ENCODE peak calls at places on chromosomes 3 and 15, in ten cellular contexts. U is fibroblast of the aortic adventitia, W is stomach, L is cardiac muscle cell, F is glutamatergic neuron, O is sigmoid colon, K is progenitor cell of endocrine pancreas, D is fibroblast of lung, M is tibial nerve, C is GM20000. Z is an unnamed sample.

GRCh38 chr3:107265526-107265925 is 111.7 kb upstream of the CCDC54 start:
- DNase-seq in O (no peak), D (no peak), F (no peak), W (no peak), C (no peak), M (no peak), L (no peak), K (no peak), U (no peak), Z (no peak)

GRCh38 chr3:16013563-16013962 is 160.9 kb upstream of the GALNT15 start:
- DNase-seq in O (no peak), M (no peak), U (peak), K (no peak), F (no peak), D (peak), L (no peak), W (no peak), C (no peak), Z (no peak)

GRCh38 chr3:106830334-106830733 is 546.9 kb upstream of the CCDC54 start:
- DNase-seq in M (no peak), F (no peak), D (no peak), O (no peak), L (no peak), U (no peak), K (no peak), W (no peak), C (no peak), Z (no peak)

GRCh38 chr3:33799202-33799551 is 747 bp downstream of the PDCD6IP start:
- DNase-seq in K (no peak), M (no peak), C (no peak), W (no peak), F (no peak), D (no peak), O (no peak), U (no peak), L (no peak), Z (no peak)

GRCh38 chr3:15215996-15216395 is 9.9 kb downstream of the CAPN7 start:
- DNase-seq in W (no peak), K (no peak), F (no peak), M (no peak), O (no peak), C (no peak), D (peak), U (peak), L (no peak), Z (no peak)

GRCh38 chr3:62558549-62559112 is 185.3 kb upstream of the FEZF2 start:
- DNase-seq in W (no peak), L (peak), U (peak), F (peak), O (no peak), D (peak), M (no peak), K (no peak), C (peak), Z (no peak)

GRCh38 chr3:52492059-52492458 is 3.1 kb upstream of the STAB1 start:
- DNase-seq in O (no peak), K (no peak), L (no peak), F (no peak), U (no peak), M (no peak), D (no peak), W (no peak), C (no peak), Z (no peak)

GRCh38 chr3:126258670-126259069 is 78.3 kb upstream of the ALDH1L1 start:
- DNase-seq in M (no peak), O (no peak), W (no peak), F (no peak), L (no peak), C (no peak), D (peak), K (no peak), U (no peak), Z (no peak)

GRCh38 chr3:102156426-102156825 is 278.4 kb upstream of the ZPLD1 start:
- DNase-seq in U (peak), W (no peak), O (no peak), L (no peak), F (no peak), C (no peak), K (no peak), D (peak), M (no peak), Z (peak)

GRCh38 chr3:47283193-47283537 is 421 bp downstream of the KLHL18 start:
- DNase-seq in D (no peak), F (peak), M (no peak), U (no peak), W (peak), L (no peak), O (peak), K (no peak), C (no peak), Z (no peak)

GRCh38 chr3:18412684-18413083 is 12.5 kb downstream of the SATB1 start:
- DNase-seq in L (no peak), D (no peak), O (no peak), M (no peak), W (no peak), C (no peak), U (no peak), K (no peak), F (no peak), Z (no peak)

GRCh38 chr3:122797291-122797690 is 2.4 kb downstream of the SLC49A4 start:
- DNase-seq in C (no peak), W (no peak), L (no peak), U (peak), D (no peak), M (no peak), F (no peak), K (no peak), O (no peak), Z (no peak)

GRCh38 chr3:51982352-51982837 is 940 bp upstream of the ACY1 start:
- DNase-seq in F (no peak), C (peak), K (no peak), M (no peak), O (no peak), U (no peak), D (no peak), L (peak), W (peak), Z (no peak)

GRCh38 chr3:111368061-111368460 is 173.9 kb upstream of the CD96 start:
- DNase-seq in O (no peak), K (no peak), D (peak), F (no peak), C (no peak), W (no peak), M (no peak), U (peak), L (no peak), Z (peak)

GRCh38 chr3:46277476-46277875 is 35.2 kb downstream of the CCR3 start:
- DNase-seq in M (no peak), W (no peak), L (no peak), U (no peak), K (no peak), O (no peak), F (no peak), D (no peak), C (no peak), Z (no peak)

GRCh38 chr3:42802876-42803799 is 1.2 kb downstream of the HIGD1A start:
- DNase-seq in D (peak), K (no peak), L (no peak), F (peak), C (peak), O (no peak), M (no peak), U (peak), W (no peak), Z (no peak)

GRCh38 chr3:53244281-53244680 is 11.5 kb downstream of the TKT start:
- DNase-seq in U (no peak), L (no peak), C (no peak), K (no peak), D (no peak), O (no peak), F (no peak), M (no peak), W (peak), Z (no peak)

GRCh38 chr3:12986986-12987385 is 86.2 kb downstream of the IQSEC1 start:
- DNase-seq in M (no peak), L (no peak), U (no peak), D (no peak), F (no peak), W (peak), C (no peak), O (no peak), K (no peak), Z (no peak)

GRCh38 chr3:105399062-105399461 is 32.4 kb downstream of the ALCAM start:
- DNase-seq in F (no peak), C (no peak), O (no peak), U (no peak), L (no peak), D (no peak), W (no peak), M (no peak), K (no peak), Z (no peak)

GRCh38 chr3:58073315-58074125 is 65.3 kb downstream of the FLNB start:
- DNase-seq in U (peak), K (no peak), F (no peak), L (no peak), W (no peak), C (no peak), O (peak), D (no peak), M (no peak), Z (no peak)

GRCh38 chr3:62965311-62965710 is 90.1 kb upstream of the CADPS start:
- DNase-seq in D (no peak), F (no peak), O (no peak), U (no peak), L (no peak), C (no peak), M (no peak), W (no peak), K (no peak), Z (no peak)

GRCh38 chr3:60603860-60604259 is 647.4 kb downstream of the FHIT start:
- DNase-seq in D (no peak), W (no peak), M (no peak), L (no peak), O (no peak), K (no peak), U (no peak), F (no peak), C (no peak), Z (no peak)

GRCh38 chr3:102532901-102533300 is 98.1 kb downstream of the ZPLD1 start:
- DNase-seq in U (peak), W (no peak), L (no peak), O (no peak), K (no peak), F (no peak), M (no peak), D (peak), C (no peak), Z (no peak)

GRCh38 chr15:52481915-52482314 is 46.8 kb downstream of the MYO5A start:
- DNase-seq in D (peak), W (no peak), K (no peak), O (no peak), U (peak), L (no peak), F (no peak), C (peak), M (peak), Z (no peak)

GRCh38 chr3:108136888-108137814 is 46.3 kb upstream of the CD47 start:
- DNase-seq in C (no peak), L (no peak), W (no peak), M (no peak), O (no peak), F (no peak), K (no peak), U (no peak), D (no peak), Z (no peak)

GRCh38 chr3:149784064-149784704 is 8.2 kb downstream of the ANKUB1 start:
- DNase-seq in M (no peak), K (no peak), F (no peak), W (no peak), O (no peak), C (no peak), L (no peak), D (no peak), U (no peak), Z (no peak)

GRCh38 chr3:135456182-135456790 is 509.2 kb upstream of the PPP2R3A start:
- DNase-seq in M (no peak), O (no peak), D (no peak), U (no peak), L (peak), F (peak), W (no peak), C (no peak), K (peak), Z (no peak)

GRCh38 chr3:193982258-193982659 is 153.7 kb upstream of the HES1 start:
- DNase-seq in U (peak), O (peak), W (peak), L (no peak), D (peak), M (peak), C (no peak), K (no peak), F (no peak), Z (peak)

GRCh38 chr3:183754052-183754451 is 56.5 kb downstream of the YEATS2 start:
- DNase-seq in D (no peak), F (no peak), K (no peak), U (no peak), C (no peak), M (no peak), L (no peak), O (no peak), W (no peak), Z (no peak)

GRCh38 chr3:9703736-9704342 is at the start of gene CPNE9:
- DNase-seq in W (no peak), M (no peak), C (peak), U (no peak), O (no peak), K (peak), D (no peak), L (peak), F (peak), Z (no peak)

GRCh38 chr3:192187485-192188051 is 539.8 kb downstream of the FGF12 start:
- DNase-seq in C (no peak), D (peak), K (no peak), U (no peak), M (no peak), O (no peak), L (no peak), W (no peak), F (no peak), Z (no peak)

GRCh38 chr15:58221591-58222241 is 83.5 kb downstream of the AQP9 start:
- DNase-seq in F (peak), W (peak), K (no peak), O (no peak), L (peak), C (peak), U (peak), D (peak), M (no peak), Z (no peak)
- TF ChIP-seq CTCF in F (no peak), W (no peak), K (peak), O (no peak), L (peak), C (peak), U (peak), D (peak), M (no peak), Z (peak)

GRCh38 chr15:73560501-73561117 is 72.6 kb downstream of the NPTN start:
- DNase-seq in D (peak), C (peak), F (no peak), W (no peak), U (peak), O (no peak), K (no peak), L (peak), M (peak), Z (peak)
- TF ChIP-seq CTCF in D (peak), C (no peak), F (peak), W (peak), U (peak), O (no peak), K (peak), L (peak), M (peak), Z (peak)

GRCh38 chr3:188348445-188349244 is 194.7 kb downstream of the LPP start:
- DNase-seq in L (peak), O (peak), D (peak), W (peak), U (peak), M (peak), C (no peak), F (no peak), K (no peak), Z (peak)
- TF ChIP-seq CTCF in L (no peak), O (no peak), D (no peak), W (no peak), U (no peak), M (no peak), C (no peak), F (no peak), K (no peak), Z (no peak)

GRCh38 chr15:37885651-37886050 is 48.8 kb upstream of the TMCO5A start:
- DNase-seq in F (no peak), L (no peak), C (no peak), D (no peak), M (no peak), O (no peak), K (no peak), W (no peak), U (no peak), Z (no peak)

GRCh38 chr15:37893309-37893708 is 41.1 kb upstream of the TMCO5A start:
- DNase-seq in W (peak), U (peak), O (no peak), K (no peak), C (no peak), L (no peak), F (no peak), M (no peak), D (no peak), Z (no peak)

GRCh38 chr15:37891754-37892368 is 42.6 kb upstream of the TMCO5A start:
- DNase-seq in D (peak), M (no peak), K (no peak), W (no peak), U (peak), C (peak), O (no peak), L (peak), F (no peak), Z (peak)

GRCh38 chr15:37882640-37883039 is 51.8 kb upstream of the TMCO5A start:
- DNase-seq in D (no peak), C (no peak), F (no peak), M (no peak), U (no peak), O (no peak), K (no peak), W (no peak), L (no peak), Z (no peak)

GRCh38 chr15:37888356-37888755 is 46.1 kb upstream of the TMCO5A start:
- DNase-seq in D (no peak), W (no peak), K (no peak), O (no peak), C (no peak), M (no peak), L (no peak), U (no peak), F (no peak), Z (no peak)
- TF ChIP-seq CTCF in D (no peak), W (no peak), K (no peak), O (no peak), C (no peak), M (no peak), L (no peak), U (no peak), F (no peak), Z (no peak)

DNA sequence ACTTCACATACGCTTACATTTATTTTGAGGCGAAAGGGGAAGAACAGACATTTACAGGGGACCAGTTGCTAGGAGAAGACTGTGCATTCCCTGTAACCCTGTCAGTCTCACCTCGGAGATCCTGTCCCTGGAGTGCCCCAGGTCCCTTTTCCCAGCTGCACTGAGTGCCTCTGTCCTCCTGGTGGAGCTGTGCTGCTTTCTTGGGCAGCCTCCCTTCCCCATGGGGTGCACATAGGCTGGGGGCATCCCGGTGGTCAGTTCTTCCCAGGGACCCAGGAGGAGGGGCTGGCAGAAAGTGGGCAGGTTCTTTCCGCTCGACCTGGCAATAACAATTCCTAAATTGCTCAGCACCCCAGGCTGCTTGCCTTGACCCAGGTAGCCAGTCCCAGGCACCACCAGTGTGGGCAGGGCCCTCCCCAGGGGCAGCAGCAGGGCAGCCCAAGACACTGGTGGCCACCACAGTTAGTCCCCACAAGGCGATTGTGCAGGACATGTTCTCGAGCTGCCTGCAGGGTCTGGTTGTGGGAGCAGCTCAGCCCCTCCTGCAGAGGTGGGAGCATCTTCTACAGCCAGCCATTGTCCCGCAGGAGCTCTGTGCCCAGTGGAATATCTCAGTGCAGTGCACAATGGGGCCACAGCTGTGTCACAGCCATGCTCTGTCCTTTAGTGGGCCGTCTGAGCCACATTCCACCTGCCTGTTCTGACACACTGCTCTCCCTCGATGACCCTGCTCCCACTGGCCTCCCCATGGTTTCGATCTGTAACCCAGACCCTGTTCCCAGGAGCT is 36.3 kb downstream of the APBA2 start:
- DNase-seq in F (no peak), K (no peak), L (peak), M (no peak), D (no peak), W (no peak), O (peak), C (no peak), U (no peak), Z (no peak)
- TF ChIP-seq CTCF in F (no peak), K (no peak), L (peak), M (no peak), D (no peak), W (no peak), O (no peak), C (peak), U (no peak), Z (no peak)

DNA sequence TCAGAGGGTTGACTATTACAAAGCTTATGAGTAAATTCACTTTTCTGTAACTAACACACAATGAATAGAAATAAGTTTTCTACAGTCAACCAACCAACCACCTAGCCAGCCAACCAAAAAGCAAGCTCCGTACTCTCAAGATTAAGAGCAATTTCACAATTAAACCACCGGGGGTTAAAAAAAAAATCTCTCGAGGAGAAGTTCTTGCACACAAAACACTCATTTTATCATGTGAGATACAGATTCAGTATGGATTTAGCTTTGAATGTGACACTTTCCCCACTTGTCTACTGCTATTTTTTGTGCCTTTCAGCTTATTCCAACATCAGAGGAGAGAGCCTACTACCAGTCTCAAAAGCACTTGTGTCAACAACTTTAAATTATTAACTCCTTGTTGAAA is 135.3 kb downstream of the SV2B start:
- DNase-seq in D (no peak), F (no peak), C (no peak), U (no peak), L (no peak), O (no peak), W (no peak), K (no peak), M (no peak), Z (no peak)
- TF ChIP-seq CTCF in D (no peak), F (peak), C (no peak), U (no peak), L (no peak), O (no peak), W (no peak), K (no peak), M (no peak), Z (no peak)

Z was measured in AG09319.